ENCODE peak calls at places on chromosomes 13 and 19, in ten cellular contexts. F, R, D, P, U, W, Z, Q, A and T are unnamed samples.

GRCh38 chr13:31119526-31119925 is 42.2 kb downstream of the HSPH1 start:
- DNase-seq in Q (no peak), A (no peak), Z (no peak), R (no peak), W (no peak), U (no peak), P (no peak), F (no peak), D (no peak), T (no peak)

GRCh38 chr13:114101325-114101821 is 31.1 kb downstream of the RASA3 start:
- DNase-seq in U (no peak), W (peak; percentile 32), P (peak; percentile 34), Q (peak; percentile 71), D (no peak), A (no peak), F (no peak), Z (no peak), R (peak; percentile 36), T (no peak)

GRCh38 chr13:91531646-91532045 is 133.2 kb downstream of the GPC5 start:
- DNase-seq in A (no peak), W (no peak), U (no peak), F (no peak), Z (no peak), R (no peak), Q (no peak), D (no peak), P (no peak), T (no peak)

GRCh38 chr19:45767410-45767880 is 1.6 kb downstream of the SIX5 start:
- DNase-seq in Q (peak; percentile 88), R (peak; percentile 77), D (peak; percentile 87), P (peak; percentile 89), U (peak; percentile 56), A (no peak), W (peak; percentile 88), F (peak; percentile 43), Z (no peak), T (no peak)

GRCh38 chr19:1837222-1837565 is 11.1 kb downstream of the REXO1 start:
- DNase-seq in R (no peak), D (no peak), Q (no peak), U (no peak), Z (no peak), W (no peak), F (no peak), A (no peak), P (no peak), T (no peak)

GRCh38 chr13:100106005-100106404 is 17.1 kb downstream of the PCCA start:
- DNase-seq in Z (no peak), F (no peak), D (no peak), R (no peak), Q (no peak), A (no peak), W (no peak), U (no peak), P (no peak), T (no peak)

GRCh38 chr13:34913040-34913439 is 29.0 kb upstream of the NBEA start:
- DNase-seq in D (no peak), U (peak; percentile 52), Z (no peak), Q (no peak), A (no peak), P (no peak), W (no peak), F (no peak), R (no peak), T (peak; percentile 12)

GRCh38 chr19:36679455-36679854 is 8.0 kb upstream of the ZNF567 start:
- DNase-seq in U (no peak), Z (no peak), R (no peak), D (no peak), A (no peak), P (no peak), Q (no peak), F (no peak), W (no peak), T (no peak)

GRCh38 chr13:34151885-34152284 is 333.9 kb downstream of the RFC3 start:
- DNase-seq in W (no peak), Q (no peak), F (no peak), D (no peak), U (no peak), Z (no peak), R (no peak), A (no peak), P (no peak), T (no peak)

GRCh38 chr13:110128546-110128945 is 178.4 kb downstream of the COL4A1 start:
- DNase-seq in A (no peak), Q (no peak), R (no peak), F (no peak), W (no peak), Z (no peak), D (peak; percentile 58), P (no peak), U (no peak), T (no peak)

GRCh38 chr13:25882732-25883357 is 169.0 kb downstream of the SHISA2 start:
- DNase-seq in P (no peak), A (no peak), U (no peak), W (no peak), Q (no peak), D (no peak), F (no peak), R (no peak), Z (no peak), T (no peak)

GRCh38 chr19:1672038-1672768 is 19.8 kb upstream of the TCF3 start:
- DNase-seq in D (peak; percentile 42), A (peak; percentile 75), F (no peak), P (no peak), W (no peak), Z (no peak), U (peak; percentile 41), Q (no peak), R (peak; percentile 65), T (no peak)

GRCh38 chr13:106114981-106115554 is 420.4 kb downstream of the EFNB2 start:
- DNase-seq in D (peak; percentile 31), F (peak; percentile 44), Z (no peak), W (no peak), P (no peak), U (no peak), R (no peak), Q (no peak), A (no peak), T (no peak)

GRCh38 chr19:7602240-7602934 is 6.7 kb downstream of the CAMSAP3 start:
- DNase-seq in D (no peak), R (peak; percentile 74), U (no peak), F (no peak), Q (no peak), W (no peak), P (no peak), Z (no peak), A (no peak), T (no peak)
- TF ChIP-seq CTCF in D (no peak), R (no peak), U (no peak), F (no peak), Q (no peak), W (no peak), P (no peak), Z (no peak), A (no peak), T (no peak)

GRCh38 chr13:45737571-45738002 is 35.5 kb downstream of the CBY2 start:
- DNase-seq in P (no peak), D (no peak), R (no peak), Z (no peak), W (no peak), Q (no peak), U (no peak), F (no peak), A (no peak), T (no peak)
- TF ChIP-seq CTCF in P (no peak), D (peak; percentile 16), R (no peak), Z (no peak), W (no peak), Q (no peak), U (peak; percentile 49), F (peak; percentile 14), A (no peak), T (peak; percentile 33)

DNA sequence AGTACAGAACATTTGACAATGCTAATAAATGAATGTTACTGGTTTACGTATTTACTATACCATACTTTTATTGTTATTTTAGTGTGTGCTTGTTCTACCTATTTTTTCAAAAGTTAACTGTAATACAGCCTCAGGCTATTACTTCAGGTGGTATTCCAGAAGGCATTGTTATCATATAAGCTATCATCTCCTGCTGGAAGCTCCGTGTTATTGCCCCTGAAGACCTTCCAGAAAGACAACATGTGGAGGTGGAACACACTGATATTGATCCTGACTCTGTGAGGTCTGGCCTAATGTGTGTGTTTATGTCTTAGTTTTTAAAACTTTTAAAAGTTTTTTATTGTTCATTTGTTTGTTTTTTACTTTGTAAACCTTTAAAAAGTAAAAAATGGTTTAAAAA is 509.8 kb upstream of the SPRY2 start:
- DNase-seq in Z (no peak), W (no peak), Q (no peak), F (no peak), P (no peak), D (no peak), R (no peak), A (no peak), U (no peak), T (no peak)
- TF ChIP-seq CTCF in Z (no peak), W (no peak), Q (no peak), F (no peak), P (no peak), D (no peak), R (no peak), A (no peak), U (no peak), T (no peak)

GRCh38 chr19:56547535-56547934 is 8.8 kb downstream of the ZFP28 start:
- DNase-seq in F (no peak), A (no peak), U (no peak), Z (no peak), Q (no peak), D (no peak), W (no peak), P (no peak), R (no peak), T (no peak)
- TF ChIP-seq CTCF in F (no peak), A (no peak), U (no peak), Z (no peak), Q (no peak), D (peak; percentile 28), W (no peak), P (no peak), R (no peak), T (no peak)

DNA sequence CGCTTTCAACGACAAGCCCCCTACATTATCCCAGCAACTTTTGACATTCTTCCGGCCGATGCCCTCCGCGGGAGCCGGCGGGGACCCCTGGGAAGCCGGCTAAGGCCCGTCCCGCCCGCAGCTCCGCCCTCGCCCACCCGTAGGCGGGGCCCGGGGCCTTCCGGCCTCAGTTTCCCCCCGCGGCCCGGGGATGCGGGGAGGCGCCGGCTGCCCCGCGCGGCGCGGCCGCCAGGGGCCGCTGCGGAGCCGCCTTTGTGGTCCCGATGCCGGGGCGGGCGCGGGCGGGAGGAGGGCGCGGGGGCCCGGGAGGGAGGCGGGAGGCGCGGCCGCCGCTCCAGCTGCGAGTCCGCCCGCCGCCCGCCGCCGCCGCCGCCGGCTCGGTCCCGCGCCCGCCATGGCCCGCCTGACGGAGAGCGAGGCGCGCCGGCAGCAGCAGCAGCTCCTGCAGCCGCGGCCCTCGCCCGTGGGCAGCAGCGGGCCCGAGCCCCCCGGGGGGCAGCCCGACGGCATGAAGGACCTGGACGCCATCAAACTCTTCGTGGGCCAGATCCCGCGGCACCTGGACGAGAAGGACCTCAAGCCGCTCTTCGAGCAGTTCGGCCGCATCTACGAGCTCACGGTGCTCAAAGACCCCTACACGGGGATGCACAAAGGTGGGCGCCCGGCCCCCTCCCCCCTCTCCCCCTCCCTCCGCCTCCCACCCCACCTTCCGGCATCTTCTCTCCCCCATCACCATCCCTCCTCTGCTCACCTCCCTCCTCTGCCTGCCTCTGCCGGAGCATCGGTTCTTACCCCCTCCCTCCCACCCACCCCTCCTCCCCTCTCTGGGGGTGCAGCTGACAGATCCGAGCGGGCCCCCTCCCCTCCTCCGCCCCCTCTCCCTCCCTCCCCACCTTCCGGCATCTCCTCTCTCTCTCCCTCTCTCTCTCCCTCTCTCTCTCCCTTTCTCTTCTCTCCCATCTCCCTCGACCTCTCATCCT is at the start of gene CELF5:
- DNase-seq in Q (no peak), P (no peak), W (no peak), D (no peak), Z (peak; percentile 19), A (peak; percentile 61), F (no peak), R (no peak), U (peak; percentile 64), T (peak; percentile 52)
- TF ChIP-seq CTCF in Q (no peak), P (peak; percentile 45), W (peak; percentile 62), D (no peak), Z (peak; percentile 29), A (no peak), F (no peak), R (peak; percentile 41), U (peak; percentile 72), T (peak; percentile 68)